ENCODE peak calls at places on chromosomes 1 and 21, in nine cellular contexts. N is psoas muscle; W is bronchial epithelial cell; Z is left ventricle myocardium inferior; V is T-helper 2 cell; R is H9; D is activated naive CD8-positive, alpha-beta T cell treated with anti-CD3 and anti-CD28 coated beads for 36 hours; K is GM13977; T is Caki2. L is an unnamed sample.

GRCh38 chr1:32759997-32760623 is 57.0 kb downstream of the YARS1 start:
- DNase-seq in N (no peak), W (peak), Z (no peak), V (no peak), R (peak), D (no peak), K (peak), T (peak), L (peak)

GRCh38 chr1:153775432-153776311 is 465 bp downstream of the SLC27A3 start:
- DNase-seq in N (peak), W (peak), Z (peak), V (peak), R (peak), D (peak), K (peak), T (peak), L (peak)

GRCh38 chr1:11071463-11072215 is 11.8 kb upstream of the SRM start:
- DNase-seq in N (peak), W (no peak), Z (no peak), V (no peak), R (no peak), D (no peak), K (no peak), T (no peak), L (no peak)

GRCh38 chr21:16040601-16041000 is 310.8 kb downstream of the USP25 start:
- DNase-seq in N (no peak), W (peak), Z (no peak), V (no peak), R (no peak), D (no peak), K (no peak), T (peak), L (no peak)

GRCh38 chr1:8663915-8664331 is 153.5 kb downstream of the RERE start:
- DNase-seq in N (no peak), W (no peak), Z (no peak), V (no peak), R (no peak), D (peak), K (peak), T (no peak), L (no peak)

GRCh38 chr1:231460614-231461013 is 38.5 kb upstream of the EGLN1 start:
- DNase-seq in N (no peak), W (no peak), Z (no peak), V (no peak), R (no peak), D (peak), K (peak), T (no peak), L (no peak)

GRCh38 chr21:34844924-34845238 is 176.1 kb downstream of the CLIC6 start:
- DNase-seq in N (no peak), W (no peak), Z (no peak), V (no peak), R (no peak), D (no peak), K (no peak), T (no peak), L (no peak)

GRCh38 chr1:84264961-84265360 is 36.5 kb upstream of the SAMD13 start:
- DNase-seq in N (no peak), W (no peak), Z (no peak), V (no peak), R (no peak), D (no peak), K (no peak), T (no peak), L (no peak)

GRCh38 chr1:32886012-32886827 is at the start of gene HPCA:
- DNase-seq in N (peak), W (no peak), Z (peak), V (no peak), R (peak), D (peak), K (peak), T (peak), L (peak)

GRCh38 chr21:44521301-44521927 is 18.6 kb downstream of the KRTAP10-1 start:
- DNase-seq in N (peak), W (no peak), Z (peak), V (no peak), R (no peak), D (no peak), K (no peak), T (no peak), L (no peak)